ENCODE peak calls at places on chromosomes 16 and 17, in five cellular contexts. One of them, this sample, is unnamed. For H3K79me1, the result is how much of the 10 kb centered on the place peaks cover.

GRCh38 chr17:9232155-9232475 is 210.8 kb downstream of the NTN1 start:
- DNase-seq in neuronal stem cell: no peak
- DNase-seq in H9: no peak
- DNase-seq in mesenchymal stem cell: no peak
- DNase-seq in mesendoderm: no peak
- DNase-seq in this sample: no peak

GRCh38 chr17:69434164-69434579 is 19.7 kb downstream of the MAP2K6 start:
- DNase-seq in neuronal stem cell: no peak
- DNase-seq in H9: no peak
- DNase-seq in mesenchymal stem cell: peak
- DNase-seq in mesendoderm: no peak
- DNase-seq in this sample: no peak

GRCh38 chr16:49856741-49857330 is 924 bp upstream of the ZNF423 start:
- DNase-seq in neuronal stem cell: peak
- DNase-seq in H9: peak
- DNase-seq in mesenchymal stem cell: peak
- DNase-seq in mesendoderm: peak
- DNase-seq in this sample: peak

GRCh38 chr16:19094542-19095365 is 19.0 kb upstream of the ITPRIPL2 start:
- DNase-seq in neuronal stem cell: no peak
- DNase-seq in H9: no peak
- DNase-seq in mesenchymal stem cell: no peak
- DNase-seq in mesendoderm: no peak
- DNase-seq in this sample: peak

GRCh38 chr17:47615766-47616424 is 33.8 kb upstream of the KPNB1 start:
- DNase-seq in neuronal stem cell: peak
- DNase-seq in H9: no peak
- DNase-seq in mesenchymal stem cell: peak
- DNase-seq in mesendoderm: peak
- DNase-seq in this sample: peak

GRCh38 chr17:30808785-30809286 is 15.7 kb downstream of the CRLF3 start:
- DNase-seq in neuronal stem cell: no peak
- DNase-seq in H9: no peak
- DNase-seq in mesenchymal stem cell: no peak
- DNase-seq in mesendoderm: no peak
- DNase-seq in this sample: no peak

GRCh38 chr16:80477838-80478237 is 63.0 kb upstream of the DYNLRB2 start:
- DNase-seq in neuronal stem cell: no peak
- DNase-seq in H9: no peak
- DNase-seq in mesenchymal stem cell: no peak
- DNase-seq in mesendoderm: no peak
- DNase-seq in this sample: no peak

GRCh38 chr16:48535831-48536599 is 74.0 kb downstream of the N4BP1 start:
- DNase-seq in neuronal stem cell: peak
- DNase-seq in H9: no peak
- DNase-seq in mesenchymal stem cell: peak
- DNase-seq in mesendoderm: no peak
- DNase-seq in this sample: no peak

GRCh38 chr16:80084614-80085013 is 456.2 kb upstream of the DYNLRB2 start:
- DNase-seq in neuronal stem cell: peak
- DNase-seq in H9: peak
- DNase-seq in mesenchymal stem cell: peak
- DNase-seq in mesendoderm: peak
- DNase-seq in this sample: peak

GRCh38 chr16:8168016-8168415 is 422.3 kb downstream of the TMEM114 start:
- DNase-seq in neuronal stem cell: no peak
- DNase-seq in H9: no peak
- DNase-seq in mesenchymal stem cell: no peak
- DNase-seq in mesendoderm: no peak
- DNase-seq in this sample: no peak

GRCh38 chr16:20114356-20114755 is 40.7 kb upstream of the GPR139 start:
- DNase-seq in neuronal stem cell: no peak
- DNase-seq in H9: no peak
- DNase-seq in mesenchymal stem cell: no peak
- DNase-seq in mesendoderm: no peak
- DNase-seq in this sample: peak

GRCh38 chr16:69404275-69404805 is 18.5 kb upstream of the TERF2 start:
- DNase-seq in neuronal stem cell: no peak
- DNase-seq in H9: no peak
- DNase-seq in mesenchymal stem cell: peak
- DNase-seq in mesendoderm: peak
- DNase-seq in this sample: peak

GRCh38 chr17:45896803-45897693 is 2.7 kb downstream of the MAPT start:
- DNase-seq in neuronal stem cell: peak
- DNase-seq in H9: peak
- DNase-seq in mesenchymal stem cell: peak
- DNase-seq in mesendoderm: peak
- DNase-seq in this sample: no peak

GRCh38 chr17:73770115-73770848 is 126.0 kb upstream of the SDK2 start:
- DNase-seq in neuronal stem cell: no peak
- DNase-seq in H9: no peak
- DNase-seq in mesenchymal stem cell: peak
- DNase-seq in mesendoderm: peak
- DNase-seq in this sample: no peak

GRCh38 chr17:56812971-56813388 is 20.7 kb downstream of the C17orf67 start:
- DNase-seq in neuronal stem cell: no peak
- DNase-seq in H9: no peak
- DNase-seq in mesenchymal stem cell: no peak
- DNase-seq in mesendoderm: no peak
- DNase-seq in this sample: no peak

GRCh38 chr16:68086336-68086821 is 1.2 kb downstream of the NFATC3 start:
- DNase-seq in neuronal stem cell: no peak
- DNase-seq in H9: no peak
- DNase-seq in mesenchymal stem cell: peak
- DNase-seq in mesendoderm: peak
- DNase-seq in this sample: no peak

GRCh38 chr16:872436-873242 is 72.1 kb upstream of the GNG13 start:
- DNase-seq in neuronal stem cell: no peak
- DNase-seq in H9: no peak
- DNase-seq in mesenchymal stem cell: no peak
- DNase-seq in mesendoderm: no peak
- DNase-seq in this sample: no peak

GRCh38 chr16:67200491-67200890 is 1.6 kb downstream of the ELMO3 start:
- DNase-seq in neuronal stem cell: no peak
- DNase-seq in H9: no peak
- DNase-seq in mesenchymal stem cell: no peak
- DNase-seq in mesendoderm: no peak
- DNase-seq in this sample: no peak

GRCh38 chr16:68472581-68472980 is 24.3 kb upstream of the SMPD3 start:
- DNase-seq in neuronal stem cell: no peak
- DNase-seq in H9: no peak
- DNase-seq in mesenchymal stem cell: no peak
- DNase-seq in mesendoderm: no peak
- DNase-seq in this sample: no peak

GRCh38 chr17:63601439-63602371 is 1.0 kb downstream of the TACO1 start:
- DNase-seq in neuronal stem cell: no peak
- DNase-seq in H9: no peak
- DNase-seq in mesenchymal stem cell: peak
- DNase-seq in mesendoderm: peak
- DNase-seq in this sample: no peak

GRCh38 chr16:87086156-87086555 is 231.0 kb downstream of the C16orf95 start:
- DNase-seq in neuronal stem cell: no peak
- DNase-seq in H9: no peak
- DNase-seq in mesenchymal stem cell: peak
- DNase-seq in mesendoderm: no peak
- DNase-seq in this sample: no peak

GRCh38 chr16:85524365-85524629 is 88.8 kb upstream of the GSE1 start:
- DNase-seq in neuronal stem cell: no peak
- DNase-seq in H9: no peak
- DNase-seq in mesenchymal stem cell: no peak
- DNase-seq in mesendoderm: no peak
- DNase-seq in this sample: peak

GRCh38 chr17:35254107-35254802 is 11.4 kb downstream of the SLFN5 start:
- DNase-seq in neuronal stem cell: no peak
- DNase-seq in H9: no peak
- DNase-seq in mesenchymal stem cell: peak
- DNase-seq in mesendoderm: no peak
- DNase-seq in this sample: peak

GRCh38 chr17:77466140-77466539 is 325.4 kb downstream of the SEC14L1 start:
- DNase-seq in neuronal stem cell: no peak
- DNase-seq in H9: peak
- DNase-seq in mesenchymal stem cell: peak
- DNase-seq in mesendoderm: peak
- DNase-seq in this sample: no peak

GRCh38 chr17:28612936-28613872 is 781 bp downstream of the RSKR start:
- DNase-seq in neuronal stem cell: peak
- DNase-seq in H9: peak
- DNase-seq in mesenchymal stem cell: peak
- DNase-seq in mesendoderm: peak
- DNase-seq in this sample: peak

GRCh38 chr17:7499161-7499560 is 15.0 kb downstream of the POLR2A start:
- DNase-seq in neuronal stem cell: no peak
- DNase-seq in H9: no peak
- DNase-seq in mesenchymal stem cell: no peak
- DNase-seq in mesendoderm: no peak
- DNase-seq in this sample: no peak
- H3K79me1 ChIP-seq in neuronal stem cell: under half
- H3K79me1 ChIP-seq in H9: under half
- H3K79me1 ChIP-seq in mesenchymal stem cell: half or more
- H3K79me1 ChIP-seq in mesendoderm: under half
- H3K79me1 ChIP-seq in this sample: under half

DNA sequence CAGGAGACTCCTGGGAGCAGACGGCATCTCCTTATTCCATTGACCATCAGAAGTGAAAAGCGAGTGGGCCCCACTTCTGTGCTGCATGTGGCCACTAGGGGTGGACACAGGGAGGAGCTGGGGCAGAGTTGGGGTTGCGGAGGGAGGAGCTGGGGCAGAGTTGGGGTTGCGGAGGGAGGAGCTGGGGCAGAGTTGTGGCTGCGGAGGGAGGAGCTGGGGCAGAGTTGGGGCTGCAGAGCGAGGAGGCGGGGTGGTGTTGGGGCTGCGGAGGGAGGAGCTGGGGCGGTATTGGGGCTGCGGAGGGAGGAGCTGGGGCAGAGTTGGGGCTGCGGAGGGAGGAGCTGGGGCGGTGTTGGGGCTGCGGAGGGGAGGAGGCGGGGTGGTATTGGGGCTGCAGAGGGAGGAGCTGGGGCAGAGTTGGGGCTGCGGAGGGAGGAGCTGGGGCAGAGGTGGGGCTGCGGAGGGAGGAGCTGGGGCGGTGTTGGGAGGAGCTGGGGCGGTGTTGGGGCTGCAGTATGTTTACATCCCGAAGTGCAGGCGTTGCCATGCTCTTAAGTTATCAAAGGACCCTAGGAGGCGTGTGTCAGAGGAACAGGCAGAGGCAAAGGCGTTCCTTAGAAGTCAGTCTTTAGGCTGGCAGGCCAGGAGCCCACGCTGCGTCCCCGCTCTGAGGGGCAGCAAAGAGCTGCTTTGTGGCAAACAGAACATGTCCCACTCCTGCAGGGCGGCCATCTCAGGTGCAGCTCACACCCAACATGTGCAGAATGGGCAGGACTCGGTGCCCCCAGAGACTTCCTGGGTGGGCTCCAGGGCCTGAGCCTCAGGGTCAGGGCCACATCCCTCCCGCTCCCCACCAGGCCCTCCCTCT is 76.0 kb downstream of the ZNF778 start:
- DNase-seq in neuronal stem cell: no peak
- DNase-seq in H9: peak
- DNase-seq in mesenchymal stem cell: no peak
- DNase-seq in mesendoderm: peak
- DNase-seq in this sample: no peak
- H3K79me1 ChIP-seq in neuronal stem cell: under half
- H3K79me1 ChIP-seq in H9: under half
- H3K79me1 ChIP-seq in mesenchymal stem cell: half or more
- H3K79me1 ChIP-seq in mesendoderm: under half
- H3K79me1 ChIP-seq in this sample: under half

GRCh38 chr16:29809850-29810698 is 1.9 kb upstream of the PRRT2 start:
- DNase-seq in neuronal stem cell: no peak
- DNase-seq in H9: peak
- DNase-seq in mesenchymal stem cell: peak
- DNase-seq in mesendoderm: peak
- DNase-seq in this sample: no peak
- H3K79me1 ChIP-seq in neuronal stem cell: under half
- H3K79me1 ChIP-seq in H9: under half
- H3K79me1 ChIP-seq in mesenchymal stem cell: under half
- H3K79me1 ChIP-seq in mesendoderm: under half
- H3K79me1 ChIP-seq in this sample: under half

DNA sequence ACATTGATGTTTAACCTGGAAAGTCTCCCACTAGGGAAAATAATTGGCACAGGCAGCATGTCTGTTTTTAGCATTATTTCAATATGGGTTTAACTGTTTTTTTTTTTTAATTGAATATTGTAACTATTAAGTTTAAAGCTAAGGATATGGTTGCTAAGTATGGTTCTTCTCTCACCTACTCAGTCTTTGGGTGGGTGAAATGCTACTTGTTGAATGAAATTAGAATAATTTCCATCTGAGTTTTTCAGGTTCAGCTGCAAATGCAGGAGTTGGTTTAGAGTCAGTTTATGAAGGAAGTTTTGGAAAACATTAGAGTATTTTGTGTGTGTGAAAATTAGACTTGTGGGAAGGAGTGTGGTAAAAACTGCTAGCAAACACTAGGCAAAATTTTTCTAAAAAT is 93.5 kb downstream of the PRKCA start:
- DNase-seq in neuronal stem cell: no peak
- DNase-seq in H9: no peak
- DNase-seq in mesenchymal stem cell: no peak
- DNase-seq in mesendoderm: no peak
- DNase-seq in this sample: no peak
- H3K79me1 ChIP-seq in neuronal stem cell: under half
- H3K79me1 ChIP-seq in H9: under half
- H3K79me1 ChIP-seq in mesenchymal stem cell: under half
- H3K79me1 ChIP-seq in mesendoderm: under half
- H3K79me1 ChIP-seq in this sample: under half